ENCODE peak calls at places on chromosomes 1 and 21, in five cellular contexts. A, P, J, U and N are unnamed samples.

GRCh38 chr1:67211589-67212563 is 45.6 kb downstream of the IL23R start:
- DNase-seq in P (peak; percentile 50), J (no peak), U (peak; percentile 28), A (peak; percentile 36), N (no peak)

GRCh38 chr1:15945832-15946448 is 30.0 kb downstream of the ZBTB17 start:
- DNase-seq in J (no peak), U (no peak), P (no peak), A (no peak), N (no peak)

GRCh38 chr1:239586128-239586527 is 199.8 kb downstream of the CHRM3 start:
- DNase-seq in U (no peak), A (no peak), P (no peak), J (no peak), N (no peak)

GRCh38 chr1:14529436-14529835 is 69.0 kb upstream of the KAZN start:
- DNase-seq in P (no peak), U (no peak), J (no peak), A (peak; percentile 33), N (no peak)

GRCh38 chr1:71046891-71047634 is 553 bp downstream of the PTGER3 start:
- DNase-seq in J (peak; percentile 67), A (no peak), U (no peak), P (no peak), N (no peak)

GRCh38 chr1:83849191-83850061 is 149.5 kb downstream of the TTLL7 start:
- DNase-seq in U (no peak), P (no peak), A (no peak), J (no peak), N (no peak)

GRCh38 chr1:175808573-175808972 is 65.2 kb upstream of the TNR start:
- DNase-seq in U (no peak), J (no peak), P (no peak), A (no peak), N (no peak)

GRCh38 chr1:174218983-174219382 is 59.7 kb downstream of the RABGAP1L start:
- DNase-seq in U (peak; percentile 46), J (no peak), P (no peak), A (peak; percentile 48), N (no peak)

GRCh38 chr1:75396745-75397144 is 214.2 kb downstream of the SLC44A5 start:
- DNase-seq in J (no peak), A (no peak), U (no peak), P (no peak), N (no peak)

GRCh38 chr1:229640455-229640854 is 14.4 kb downstream of the URB2 start:
- DNase-seq in U (no peak), P (no peak), A (no peak), J (no peak), N (no peak)
- TF ChIP-seq CTCF in U (no peak), P (no peak), A (no peak), J (no peak), N (no peak)

GRCh38 chr1:94803517-94804441 is 16.4 kb upstream of the SLC44A3 start:
- DNase-seq in A (peak; percentile 29), J (peak; percentile 71), U (no peak), P (peak; percentile 23), N (no peak)
- H3K4me3 ChIP-seq in A (no peak overlapping the region), J (no peak overlapping the region), U (no peak overlapping the region), P (no peak overlapping the region), N (no peak overlapping the region)

DNA sequence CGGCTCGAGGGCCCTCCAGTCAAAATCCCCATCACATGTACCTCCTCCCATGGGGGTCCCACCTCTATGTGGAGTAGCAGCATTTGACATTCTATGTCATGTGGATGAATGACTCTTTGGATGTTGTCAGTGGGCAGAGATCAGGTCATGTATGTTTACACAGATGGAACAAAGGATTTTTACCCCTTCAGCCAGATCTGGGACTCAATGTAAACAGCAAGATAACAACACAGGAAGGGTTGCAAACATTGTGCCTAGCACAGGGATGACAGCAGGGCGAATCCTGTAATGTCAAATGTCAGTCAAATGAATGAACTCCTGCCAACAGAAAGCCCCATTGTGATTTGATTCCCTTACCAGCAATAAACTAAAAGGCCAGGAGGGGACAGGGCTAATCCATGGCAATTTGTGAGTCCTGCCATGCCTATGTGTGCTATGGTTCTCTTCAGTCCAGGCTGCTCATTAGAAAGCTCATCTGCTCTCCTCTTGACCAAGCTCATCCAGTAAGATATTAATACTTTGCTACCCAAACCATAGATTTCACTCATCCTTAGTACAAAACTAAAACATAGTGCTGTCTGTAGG is 60.3 kb downstream of the PGBD5 start:
- DNase-seq in A (no peak), J (no peak), U (no peak), P (no peak), N (no peak)
- TF ChIP-seq CTCF in A (no peak), J (no peak), U (no peak), P (peak; percentile 3), N (peak; percentile 21)

GRCh38 chr1:89429062-89429461 is 65.2 kb downstream of the GBP6 start:
- DNase-seq in P (no peak), U (no peak), J (no peak), A (no peak), N (no peak)
- H3K4me3 ChIP-seq in P (no peak overlapping the region), U (no peak overlapping the region), J (no peak overlapping the region), A (no peak overlapping the region), N (no peak overlapping the region)

DNA sequence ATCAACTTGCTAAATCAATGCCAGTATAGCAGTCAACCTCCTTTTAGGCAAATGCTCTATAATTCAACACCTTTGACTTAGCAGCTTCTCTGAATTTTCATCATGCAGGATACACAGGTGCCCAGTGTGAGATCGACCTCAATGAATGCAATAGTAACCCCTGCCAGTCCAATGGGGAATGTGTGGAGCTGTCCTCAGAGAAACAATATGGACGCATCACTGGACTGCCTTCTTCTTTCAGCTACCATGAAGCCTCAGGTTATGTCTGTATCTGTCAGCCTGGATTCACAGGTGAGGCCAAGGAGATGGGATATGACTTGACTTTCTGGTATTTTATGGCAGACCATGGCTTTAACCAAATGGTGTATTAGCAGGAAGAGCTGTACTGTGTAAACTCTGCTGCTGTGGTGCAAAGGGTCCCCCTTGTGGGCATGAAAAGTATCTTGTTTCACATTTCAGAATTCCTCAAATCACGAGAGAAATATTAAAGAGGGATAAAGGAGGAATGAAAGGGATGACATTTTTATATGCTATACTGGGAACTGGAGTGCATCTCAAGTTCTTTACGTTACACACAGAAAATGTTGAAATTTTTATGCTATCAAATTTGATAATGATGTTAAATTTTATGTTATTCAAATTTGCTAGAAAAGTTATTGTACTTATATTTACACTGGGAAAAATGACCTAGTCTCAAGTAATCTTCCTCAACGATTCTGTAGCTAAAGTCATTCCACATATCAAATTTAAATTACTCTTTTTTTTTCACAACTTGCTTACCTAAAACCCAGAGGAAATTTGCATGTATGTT is 88.9 kb downstream of the CRB1 start:
- DNase-seq in J (no peak), A (peak; percentile 63), P (peak; percentile 80), U (peak; percentile 63), N (no peak)
- TF ChIP-seq CTCF in J (no peak), A (peak; percentile 71), P (peak; percentile 75), U (peak; percentile 69), N (peak; percentile 85)

GRCh38 chr1:21619041-21619947 is 49.9 kb downstream of the RAP1GAP start:
- DNase-seq in P (no peak), A (no peak), U (no peak), J (no peak), N (no peak)
- H3K4me3 ChIP-seq in P (no peak overlapping the region), A (no peak overlapping the region), U (no peak overlapping the region), J (no peak overlapping the region), N (no peak overlapping the region)

GRCh38 chr21:33205476-33205875 is 24.3 kb upstream of the IFNAR2 start:
- DNase-seq in P (no peak), J (no peak), A (no peak), U (no peak), N (no peak)
- TF ChIP-seq CTCF in P (no peak), J (no peak), A (no peak), U (no peak), N (no peak)